ENCODE peak calls at places on chromosomes 6 and 20, in seven cellular contexts. F, B, V, J, A, P and I are unnamed samples. For H3K36me3, the result is how much of the 10 kb centered on the place peaks cover.

GRCh38 chr20:6898928-6899327 is 131.4 kb downstream of the BMP2 start:
- DNase-seq in P (no peak), J (no peak), F (no peak), V (no peak), B (no peak), A (no peak), I (no peak)

GRCh38 chr6:11644071-11644470 is 106.5 kb downstream of the TMEM170B start:
- DNase-seq in V (no peak), A (no peak), P (no peak), F (no peak), J (no peak), B (no peak), I (no peak)

GRCh38 chr20:47352332-47353223 is 3.9 kb downstream of the ZMYND8 start:
- DNase-seq in A (peak), J (no peak), P (no peak), V (peak), F (no peak), B (no peak), I (peak)

GRCh38 chr20:31663838-31664695 is 26.4 kb downstream of the COX4I2 start:
- DNase-seq in A (peak), J (peak), F (no peak), P (no peak), B (no peak), V (peak), I (peak)

GRCh38 chr6:149317656-149318571 is at the start of gene TAB2:
- DNase-seq in A (peak), F (peak), J (peak), V (peak), B (no peak), P (no peak), I (peak)

GRCh38 chr6:28105286-28105685 is 19.1 kb upstream of the ZSCAN16 start:
- DNase-seq in J (no peak), P (no peak), B (peak), F (no peak), V (no peak), A (no peak), I (no peak)

GRCh38 chr6:16800942-16801341 is 39.7 kb upstream of the ATXN1 start:
- DNase-seq in B (peak), F (no peak), V (no peak), P (peak), J (no peak), A (no peak), I (no peak)

GRCh38 chr20:9035129-9035528 is 33.8 kb upstream of the PLCB4 start:
- DNase-seq in A (no peak), V (no peak), P (peak), B (peak), J (no peak), F (peak), I (no peak)

GRCh38 chr6:56802570-56802969 is 152.3 kb upstream of the BEND6 start:
- DNase-seq in B (no peak), A (no peak), J (no peak), F (no peak), V (peak), P (peak), I (no peak)

GRCh38 chr6:75171151-75171550 is 34.7 kb downstream of the COL12A1 start:
- DNase-seq in P (no peak), B (no peak), F (no peak), V (no peak), A (no peak), J (no peak), I (no peak)

GRCh38 chr6:105452924-105453756 is 50.3 kb upstream of the PREP start:
- DNase-seq in P (no peak), A (peak), B (no peak), V (no peak), J (no peak), F (no peak), I (peak)

GRCh38 chr6:11971154-11971553 is 41.0 kb upstream of the HIVEP1 start:
- DNase-seq in P (peak), J (no peak), V (no peak), F (no peak), B (no peak), A (no peak), I (no peak)

GRCh38 chr6:31725502-31726350 is 2.6 kb downstream of the MPIG6B start:
- DNase-seq in V (no peak), J (no peak), B (no peak), P (no peak), F (no peak), A (peak), I (no peak)

GRCh38 chr20:57991211-57991841 is 237.1 kb downstream of the ANKRD60 start:
- DNase-seq in B (peak), F (no peak), V (peak), P (no peak), J (no peak), A (no peak), I (no peak)

GRCh38 chr6:99875068-99875467 is 119.0 kb downstream of the MCHR2 start:
- DNase-seq in P (no peak), A (no peak), V (no peak), J (no peak), B (no peak), F (no peak), I (no peak)

GRCh38 chr20:43043887-43044286 is 145.8 kb downstream of the PTPRT start:
- DNase-seq in F (no peak), B (no peak), A (peak), J (no peak), V (no peak), P (no peak), I (no peak)

GRCh38 chr6:116246089-116246488 is 7.8 kb downstream of the TSPYL4 start:
- DNase-seq in B (no peak), V (no peak), F (no peak), J (no peak), P (peak), A (no peak), I (no peak)

DNA sequence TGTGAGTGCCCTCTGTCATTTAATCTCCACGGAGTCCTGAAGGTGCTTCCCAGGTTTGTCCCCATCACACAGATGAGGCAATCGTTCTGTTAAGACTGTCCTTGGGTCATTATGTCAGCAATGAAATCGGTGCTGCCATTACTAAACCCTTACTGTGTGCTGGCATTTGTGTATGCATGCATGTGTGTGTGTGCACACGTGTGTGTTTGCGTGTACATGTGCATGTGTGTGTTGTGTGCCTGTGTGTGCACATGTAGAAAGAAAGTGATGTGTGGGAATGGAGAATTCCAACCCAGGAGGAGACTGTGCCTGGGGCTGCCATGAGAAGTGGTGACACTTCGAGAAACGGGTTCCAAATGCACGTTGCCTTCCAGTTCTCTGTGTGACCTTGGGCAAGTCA is 110.3 kb downstream of the CDH26 start:
- DNase-seq in V (no peak), J (no peak), P (no peak), B (no peak), F (no peak), A (no peak), I (no peak)
- TF ChIP-seq CTCF in V (no peak), J (no peak), P (no peak), B (no peak), F (no peak), A (no peak), I (no peak)

GRCh38 chr6:41704028-41704427 is 31.4 kb downstream of the TFEB start:
- DNase-seq in V (no peak), P (no peak), A (no peak), B (no peak), F (no peak), J (no peak), I (no peak)

GRCh38 chr6:41706876-41707564 is 28.4 kb downstream of the TFEB start:
- DNase-seq in P (peak), J (peak), A (peak), B (no peak), F (peak), V (no peak), I (no peak)

GRCh38 chr6:41705996-41706835 is 29.2 kb downstream of the TFEB start:
- DNase-seq in F (peak), B (no peak), P (peak), A (peak), V (peak), J (peak), I (peak)

GRCh38 chr6:41704656-41705328 is 30.6 kb downstream of the TFEB start:
- DNase-seq in P (no peak), F (no peak), V (peak), A (no peak), J (no peak), B (no peak), I (no peak)

DNA sequence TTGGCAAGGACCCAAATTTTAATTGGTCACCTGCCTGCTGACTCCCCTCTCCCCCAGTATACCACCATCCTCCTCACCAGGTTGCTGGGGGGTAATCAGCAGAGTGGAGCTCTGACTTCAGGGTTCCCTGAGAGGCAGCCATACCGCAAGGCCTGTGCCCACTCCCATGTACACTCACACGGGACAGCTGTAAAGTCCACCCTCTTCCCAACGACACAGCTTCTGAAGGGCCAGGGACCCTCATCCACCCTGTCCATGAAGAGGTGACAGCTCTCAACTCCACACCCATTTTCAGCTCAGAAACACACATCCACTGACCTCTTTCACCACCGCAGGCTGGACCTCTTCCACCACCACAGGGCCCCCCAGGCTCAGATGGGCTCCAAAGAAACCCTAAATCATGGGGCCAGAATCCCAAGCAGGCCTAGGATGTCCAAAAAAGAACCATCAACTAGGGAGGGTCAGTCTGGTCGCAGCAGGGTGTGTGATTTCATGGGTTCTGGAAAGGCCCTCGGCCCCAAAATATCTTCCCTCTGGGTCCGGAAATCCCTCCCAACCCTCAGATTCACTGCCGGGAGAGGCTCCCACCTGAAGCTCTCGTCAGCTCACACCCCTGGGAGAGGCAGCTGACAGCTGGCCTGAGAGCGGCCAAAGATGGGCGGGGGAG is 29.9 kb downstream of the TFEB start:
- DNase-seq in A (no peak), V (no peak), J (no peak), F (no peak), P (no peak), B (no peak), I (no peak)
- H3K4me3 ChIP-seq in A (no peak), V (no peak), J (no peak), F (peak), P (no peak), B (no peak), I (no peak)

DNA sequence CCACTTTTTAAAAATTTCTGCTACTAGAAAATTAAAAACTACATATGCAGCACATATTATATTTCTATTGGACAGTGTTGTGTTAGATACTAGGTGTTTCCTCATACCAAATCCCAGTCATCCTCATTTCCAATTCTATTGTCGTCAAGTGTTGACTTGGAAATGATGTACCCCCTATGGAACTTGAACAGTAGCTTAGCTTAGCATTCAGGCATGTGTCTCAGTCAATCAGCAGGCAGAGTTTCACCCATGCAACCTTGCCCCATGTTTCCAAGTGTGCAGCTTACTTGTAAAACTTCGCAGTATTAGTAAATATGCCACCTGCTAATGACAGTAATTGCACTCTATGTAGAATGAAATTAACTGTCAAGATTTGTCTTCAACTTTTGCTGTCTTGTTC is 59.5 kb downstream of the SAMD3 start:
- DNase-seq in P (no peak), B (no peak), J (no peak), A (no peak), V (no peak), F (no peak), I (no peak)
- H3K36me3 ChIP-seq in P (under half), B (under half), J (under half), A (under half), V (under half), F (under half), I (under half)

GRCh38 chr6:107800564-107801164 is 23.4 kb downstream of the SCML4 start:
- DNase-seq in V (no peak), B (peak), A (peak), P (no peak), J (no peak), F (no peak), I (no peak)
- TF ChIP-seq CTCF in V (no peak), B (peak), A (peak), P (peak), J (no peak), F (no peak), I (no peak)

GRCh38 chr6:132285004-132285780 is 116.1 kb downstream of the MOXD1 start:
- DNase-seq in B (no peak), A (no peak), P (no peak), J (no peak), V (no peak), F (no peak), I (no peak)
- H3K4me3 ChIP-seq in B (no peak), A (no peak), P (no peak), J (no peak), V (no peak), F (no peak), I (no peak)